ENCODE peak calls at places on chromosomes 13 and 19, in four cellular contexts. G is Calu3, P is hepatic stellate cell, F is mammary epithelial cell. T is an unnamed sample.

GRCh38 chr19:42207767-42208259 is 9.7 kb downstream of the DEDD2 start:
- DNase-seq in G (peak), F (peak), P (peak), T (no peak)

GRCh38 chr13:24360106-24360505 is 50.7 kb downstream of the C1QTNF9 start:
- DNase-seq in F (no peak), G (no peak), P (no peak), T (no peak)

GRCh38 chr19:48635966-48636858 is 967 bp downstream of the DBP start:
- DNase-seq in P (no peak), G (no peak), F (no peak), T (no peak)

GRCh38 chr13:29254971-29255370 is 340.5 kb downstream of the SLC7A1 start:
- DNase-seq in P (no peak), F (no peak), G (no peak), T (no peak)

GRCh38 chr13:45474584-45475454 is 10.1 kb downstream of the COG3 start:
- DNase-seq in G (no peak), F (no peak), P (no peak), T (no peak)

GRCh38 chr19:9668544-9668943 is 6.4 kb downstream of the ZNF562 start:
- DNase-seq in F (no peak), G (no peak), P (no peak), T (no peak)

GRCh38 chr13:112198611-112199010 is 131.7 kb downstream of the SOX1 start:
- DNase-seq in G (no peak), F (no peak), P (no peak), T (no peak)

GRCh38 chr19:18304496-18305312 is 18.2 kb downstream of the LSM4 start:
- DNase-seq in G (peak), P (peak), F (peak), T (peak)

GRCh38 chr13:43785681-43786471 is 896 bp downstream of the ENOX1 start:
- DNase-seq in G (peak), F (peak), P (peak), T (peak)

GRCh38 chr19:17754634-17755532 is 3.6 kb downstream of the FCHO1 start:
- DNase-seq in F (no peak), G (no peak), P (no peak), T (no peak)

GRCh38 chr19:47404334-47405196 is 14.8 kb downstream of the MEIS3 start:
- DNase-seq in G (no peak), P (no peak), F (no peak), T (no peak)

GRCh38 chr13:27933580-27934328 is 14.0 kb downstream of the PDX1 start:
- DNase-seq in P (no peak), F (no peak), G (peak), T (no peak)

GRCh38 chr19:23436318-23436717 is 41.0 kb upstream of the ZNF91 start:
- DNase-seq in G (no peak), F (no peak), P (no peak), T (no peak)

GRCh38 chr13:39148513-39148961 is 110.3 kb downstream of the NHLRC3 start:
- DNase-seq in F (peak), P (no peak), G (no peak), T (peak)

GRCh38 chr19:5234412-5234811 is 106.2 kb downstream of the PTPRS start:
- DNase-seq in G (no peak), P (no peak), F (no peak), T (no peak)

GRCh38 chr13:22757530-22758120 is 423.2 kb upstream of the SGCG start:
- DNase-seq in F (no peak), P (no peak), G (no peak), T (no peak)

GRCh38 chr19:57355916-57356315 is 4.8 kb downstream of the ZNF304 start:
- DNase-seq in P (no peak), G (no peak), F (no peak), T (no peak)

GRCh38 chr13:32086791-32087441 is 55.3 kb downstream of the FRY start:
- DNase-seq in G (no peak), P (no peak), F (no peak), T (no peak)

GRCh38 chr19:3968556-3969434 is 2.1 kb downstream of the DAPK3 start:
- DNase-seq in G (peak), F (peak), P (peak), T (peak)

GRCh38 chr13:63636231-63636993 is 2220.8 kb upstream of the PCDH20 start:
- DNase-seq in G (peak), F (no peak), P (no peak), T (no peak)

GRCh38 chr19:11191273-11191755 is 6.0 kb downstream of the KANK2 start:
- DNase-seq in P (peak), G (no peak), F (peak), T (peak)

GRCh38 chr19:4715529-4716221 is 8.0 kb downstream of the DPP9 start:
- DNase-seq in G (no peak), P (no peak), F (no peak), T (peak)

GRCh38 chr13:99415014-99415650 is 86.1 kb upstream of the TM9SF2 start:
- DNase-seq in P (no peak), F (no peak), G (no peak), T (no peak)

GRCh38 chr13:110109910-110110309 is 197.0 kb downstream of the COL4A1 start:
- DNase-seq in F (peak), P (peak), G (no peak), T (no peak)

GRCh38 chr13:33402975-33403374 is 117.4 kb upstream of the STARD13 start:
- DNase-seq in P (no peak), F (no peak), G (no peak), T (no peak)

GRCh38 chr19:46428278-46429141 is at the start of gene PNMA8C:
- DNase-seq in F (no peak), P (peak), G (peak), T (peak)

GRCh38 chr13:64078025-64078424 is 2662.4 kb upstream of the PCDH20 start:
- DNase-seq in F (no peak), G (no peak), P (no peak), T (no peak)

GRCh38 chr13:110284809-110285519 is 22.0 kb downstream of the COL4A1 start:
- DNase-seq in F (no peak), P (no peak), G (no peak), T (peak)

GRCh38 chr19:35729021-35729420 is 11.2 kb downstream of the KMT2B start:
- DNase-seq in F (no peak), P (no peak), G (no peak), T (no peak)

GRCh38 chr13:113500530-113501265 is 10.2 kb upstream of the DCUN1D2 start:
- DNase-seq in P (no peak), F (no peak), G (no peak), T (no peak)

GRCh38 chr13:60431108-60431700 is 34.2 kb downstream of the TDRD3 start:
- DNase-seq in P (peak), F (peak), G (peak), T (peak)

GRCh38 chr13:44801990-44802389 is 187.3 kb downstream of the NUFIP1 start:
- DNase-seq in G (peak), P (peak), F (peak), T (no peak)

GRCh38 chr13:85742355-85742754 is 56.9 kb downstream of the SLITRK6 start:
- DNase-seq in P (no peak), G (no peak), F (no peak), T (no peak)

GRCh38 chr19:16660763-16661479 is at the start of gene TMEM38A:
- DNase-seq in P (peak), G (peak), F (peak), T (peak)

GRCh38 chr19:2641332-2641698 is 61.2 kb downstream of the GNG7 start:
- DNase-seq in P (no peak), G (no peak), F (no peak), T (no peak)

GRCh38 chr19:40365613-40366401 is 17.3 kb downstream of the PLD3 start:
- DNase-seq in P (peak), F (no peak), G (no peak), T (no peak)

GRCh38 chr19:30450101-30450500 is 77.9 kb downstream of the ZNF536 start:
- DNase-seq in G (no peak), P (no peak), F (no peak), T (no peak)

GRCh38 chr13:110949628-110950027 is 34.8 kb upstream of the ANKRD10 start:
- DNase-seq in P (no peak), F (no peak), G (no peak), T (no peak)

T was measured in trophoblast cell.